ENCODE peak calls at places on chromosomes 7 and 10, in four cellular contexts. K is sigmoid colon, Z is transverse colon, Q is stomach. W is an unnamed sample.

GRCh38 chr10:18822156-18822555 is 162.9 kb downstream of the ARL5B start:
- DNase-seq in K (no peak), Z (no peak), Q (no peak), W (no peak)

GRCh38 chr7:131883769-131884168 is 327.3 kb upstream of the PODXL start:
- DNase-seq in K (no peak), Z (no peak), Q (no peak), W (no peak)

GRCh38 chr7:135659159-135659837 is 3.0 kb upstream of the STMP1 start:
- DNase-seq in K (no peak), Z (no peak), Q (no peak), W (no peak)

GRCh38 chr7:85600425-85600824 is 413.6 kb upstream of the SEMA3D start:
- DNase-seq in K (no peak), Z (no peak), Q (no peak), W (peak)

GRCh38 chr7:1531263-1531978 is 919 bp downstream of the MAFK start:
- DNase-seq in K (peak), Z (peak), Q (peak), W (peak)

GRCh38 chr10:4023997-4024396 is 239.0 kb upstream of the KLF6 start:
- DNase-seq in K (no peak), Z (no peak), Q (no peak), W (no peak)

GRCh38 chr10:130957423-130957822 is 354.1 kb downstream of the TCERG1L start:
- DNase-seq in K (no peak), Z (no peak), Q (no peak), W (no peak)

GRCh38 chr10:132848951-132849545 is 63.1 kb upstream of the NKX6-2 start:
- DNase-seq in K (peak), Z (no peak), Q (no peak), W (no peak)

GRCh38 chr10:103395754-103396066 is 565 bp downstream of the ATP5MK start:
- DNase-seq in K (no peak), Z (peak), Q (no peak), W (no peak)

GRCh38 chr10:5563991-5564536 is 39.3 kb downstream of the CALML3 start:
- DNase-seq in K (peak), Z (peak), Q (peak), W (no peak)

GRCh38 chr7:123824754-123825067 is 20.3 kb upstream of the HYAL4 start:
- DNase-seq in K (no peak), Z (no peak), Q (no peak), W (no peak)

GRCh38 chr7:70354409-70355169 is 756.3 kb downstream of the AUTS2 start:
- DNase-seq in K (no peak), Z (no peak), Q (no peak), W (peak)

GRCh38 chr10:10870523-10871241 is 147.0 kb upstream of the CELF2 start:
- DNase-seq in K (no peak), Z (no peak), Q (no peak), W (no peak)

GRCh38 chr10:17736223-17736622 is 15.8 kb upstream of the TMEM236 start:
- DNase-seq in K (no peak), Z (no peak), Q (no peak), W (no peak)

GRCh38 chr7:30471205-30471604 is 7.4 kb downstream of the NOD1 start:
- DNase-seq in K (peak), Z (no peak), Q (no peak), W (no peak)

GRCh38 chr10:33008499-33009243 is 50.6 kb upstream of the ITGB1 start:
- DNase-seq in K (peak), Z (peak), Q (peak), W (peak)

GRCh38 chr10:78875932-78876331 is 192.8 kb upstream of the ZMIZ1 start:
- DNase-seq in K (no peak), Z (no peak), Q (no peak), W (no peak)

GRCh38 chr7:107579546-107579880 is 533 bp upstream of the BCAP29 start:
- DNase-seq in K (no peak), Z (no peak), Q (no peak), W (no peak)

GRCh38 chr7:79452495-79453265 is 787 bp downstream of the MAGI2 start:
- DNase-seq in K (peak), Z (no peak), Q (no peak), W (peak)

GRCh38 chr7:79453558-79454324 is at the start of gene MAGI2:
- DNase-seq in K (peak), Z (peak), Q (peak), W (peak)

GRCh38 chr7:79452032-79452494 is 1.4 kb downstream of the MAGI2 start:
- DNase-seq in K (peak), Z (peak), Q (peak), W (peak)

GRCh38 chr7:79453266-79453557 is 255 bp downstream of the MAGI2 start:
- DNase-seq in K (no peak), Z (no peak), Q (no peak), W (no peak)

GRCh38 chr7:79451580-79451979 is 1.9 kb downstream of the MAGI2 start:
- DNase-seq in K (no peak), Z (no peak), Q (no peak), W (no peak)
- H3K27ac ChIP-seq in K (peak), Z (peak), Q (no peak), W (peak)

DNA sequence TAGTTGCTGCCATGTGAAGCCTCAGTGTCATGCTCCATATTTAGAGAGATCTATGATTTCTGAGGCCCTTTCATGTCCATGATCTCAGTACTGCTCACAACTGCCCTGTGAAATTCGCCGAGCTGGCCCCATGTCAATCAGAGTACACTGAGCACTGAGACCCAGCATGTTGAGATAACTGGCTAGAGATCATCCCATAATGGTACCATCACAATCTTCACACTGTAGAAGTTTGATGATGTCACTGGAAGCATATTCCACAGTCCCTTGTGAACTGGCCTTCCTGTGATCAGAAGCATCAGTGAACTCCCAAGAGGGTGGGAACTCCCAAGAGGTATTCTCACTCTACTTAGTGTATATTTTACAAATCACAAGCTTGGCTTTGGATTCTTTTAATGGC is 116.0 kb downstream of the EGFR start:
- DNase-seq in K (no peak), Z (no peak), Q (no peak), W (no peak)
- TF ChIP-seq POLR2AphosphoS5 in K (no peak), Z (no peak), Q (no peak), W (no peak)

GRCh38 chr10:122144199-122144598 is 126.9 kb upstream of the BTBD16 start:
- DNase-seq in K (no peak), Z (no peak), Q (no peak), W (no peak)
- H3K27ac ChIP-seq in K (peak), Z (no peak), Q (no peak), W (peak)

GRCh38 chr10:62610649-62611229 is 193.8 kb upstream of the ADO start:
- DNase-seq in K (no peak), Z (peak), Q (peak), W (peak)

GRCh38 chr10:62617702-62618451 is 186.6 kb upstream of the ADO start:
- DNase-seq in K (no peak), Z (no peak), Q (no peak), W (no peak)

GRCh38 chr10:62616885-62617635 is 187.5 kb upstream of the ADO start:
- DNase-seq in K (no peak), Z (no peak), Q (no peak), W (no peak)

GRCh38 chr10:62613429-62613828 is 191.1 kb upstream of the ADO start:
- DNase-seq in K (no peak), Z (no peak), Q (no peak), W (no peak)

DNA sequence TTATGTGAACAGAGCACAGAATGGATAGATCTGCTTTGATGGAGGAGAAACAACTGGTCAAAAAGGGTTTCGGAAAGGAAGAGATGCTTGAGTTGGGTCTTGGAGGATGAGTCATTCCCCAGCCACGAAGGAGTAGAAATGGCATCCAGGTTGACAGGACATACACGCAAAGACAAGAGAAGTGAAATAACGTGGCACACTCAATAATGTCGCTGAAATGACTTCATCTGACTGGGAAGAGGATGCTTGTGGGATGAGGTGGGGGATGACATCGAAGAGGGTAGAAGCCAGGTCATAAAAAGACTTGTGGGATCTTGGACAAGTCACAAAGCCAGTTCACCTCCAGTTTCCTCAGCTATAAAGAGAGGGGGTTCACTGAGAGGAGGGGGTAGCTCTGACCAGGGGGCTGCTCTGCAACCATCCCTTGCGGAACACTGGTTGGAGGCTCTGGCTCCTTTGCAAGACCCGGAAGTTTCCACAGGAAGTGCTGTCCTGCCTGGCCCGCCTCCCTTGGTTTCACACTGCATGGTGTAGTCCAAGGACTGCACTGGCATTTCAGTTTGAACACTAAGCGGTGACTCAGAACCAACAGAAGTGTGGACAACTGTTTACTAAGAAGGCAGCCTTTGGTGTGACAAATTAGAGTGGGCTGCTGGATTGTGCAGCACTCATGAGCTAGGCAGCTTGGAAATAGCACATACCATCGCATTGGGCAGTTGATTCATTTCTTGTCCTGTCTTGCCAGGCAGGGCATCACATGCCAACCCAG is 189.9 kb upstream of the ADO start:
- DNase-seq in K (no peak), Z (no peak), Q (no peak), W (no peak)
- TF ChIP-seq POLR2AphosphoS5 in K (no peak), Z (no peak), Q (no peak), W (no peak)